ENCODE peak calls at places on chromosomes 12 and 14, in ten cellular contexts. H, G, S, O, U, Z, K, V, P and R are unnamed samples.

GRCh38 chr12:47155457-47156166 is 75.9 kb upstream of the AMIGO2 start:
- DNase-seq in H (no peak), P (no peak), O (no peak), S (no peak), Z (no peak), U (no peak), K (no peak), G (no peak), V (no peak), R (no peak)

GRCh38 chr12:105670664-105671063 is 340.2 kb downstream of the C12orf75 start:
- DNase-seq in Z (no peak), S (no peak), K (no peak), O (no peak), P (no peak), U (no peak), H (no peak), G (no peak), V (no peak), R (no peak)

GRCh38 chr14:70366890-70367289 is 7.4 kb upstream of the COX16 start:
- DNase-seq in V (no peak), P (no peak), S (no peak), U (no peak), G (no peak), Z (no peak), K (no peak), H (no peak), O (no peak), R (no peak)

GRCh38 chr12:2160043-2160442 is 107.3 kb downstream of the CACNA1C start:
- DNase-seq in Z (no peak), K (no peak), V (no peak), U (no peak), S (no peak), O (no peak), H (no peak), G (no peak), P (no peak), R (no peak)

GRCh38 chr12:40157307-40157706 is 51.4 kb upstream of the SLC2A13 start:
- DNase-seq in U (no peak), P (no peak), O (no peak), V (no peak), K (no peak), S (no peak), H (no peak), G (no peak), Z (no peak), R (no peak)

GRCh38 chr12:86671001-86671400 is 414.8 kb upstream of the MGAT4C start:
- DNase-seq in K (no peak), O (no peak), S (no peak), P (no peak), Z (no peak), V (no peak), G (no peak), U (no peak), H (no peak), R (no peak)

GRCh38 chr14:104443391-104444158 is 136.0 kb upstream of the C14orf180 start:
- DNase-seq in U (no peak), O (no peak), P (no peak), H (no peak), K (peak), Z (no peak), G (no peak), V (peak), S (no peak), R (no peak)

GRCh38 chr12:57771271-57771872 is 533 bp downstream of the METTL1 start:
- DNase-seq in O (peak), P (peak), H (peak), V (peak), G (peak), S (peak), K (no peak), U (peak), Z (peak), R (peak)